ENCODE peak calls at places on chromosome 7, in five cellular contexts. B is AG09319, O is GM10248, M is fibroblast of lung, L is chondrocyte. X is an unnamed sample.

GRCh38 chr7:525740-526139 is 6.1 kb upstream of the PDGFA start:
- DNase-seq in M (no peak), L (no peak), B (no peak), O (no peak), X (no peak)

GRCh38 chr7:148700693-148701092 is 2.0 kb downstream of the CUL1 start:
- DNase-seq in B (no peak), M (peak), L (no peak), O (no peak), X (no peak)

GRCh38 chr7:146655928-146656797 is 539.6 kb downstream of the CNTNAP2 start:
- DNase-seq in O (no peak), M (peak), L (no peak), B (no peak), X (no peak)

GRCh38 chr7:157976406-157976805 is 611.2 kb downstream of the PTPRN2 start:
- DNase-seq in L (no peak), O (no peak), B (no peak), M (no peak), X (peak)

GRCh38 chr7:74379938-74380337 is 73.8 kb upstream of the GTF2IRD1 start:
- DNase-seq in L (no peak), M (no peak), O (no peak), B (no peak), X (no peak)

GRCh38 chr7:108083980-108084379 is 46.2 kb downstream of the LAMB4 start:
- DNase-seq in M (no peak), B (no peak), L (no peak), O (no peak), X (no peak)

GRCh38 chr7:10767771-10768170 is 205.9 kb upstream of the PHF14 start:
- DNase-seq in B (no peak), L (no peak), O (no peak), M (no peak), X (no peak)

GRCh38 chr7:9250876-9251275 is 817.5 kb downstream of the NXPH1 start:
- DNase-seq in M (no peak), O (no peak), L (no peak), B (no peak), X (peak)

GRCh38 chr7:157009170-157009777 is 1.2 kb downstream of the MNX1 start:
- DNase-seq in B (no peak), O (no peak), M (no peak), L (peak), X (peak)

GRCh38 chr7:51186531-51186930 is 130.1 kb downstream of the COBL start:
- DNase-seq in O (no peak), B (no peak), M (peak), L (no peak), X (peak)

GRCh38 chr7:33719059-33719581 is 186.2 kb upstream of the BMPER start:
- DNase-seq in M (peak), L (no peak), B (no peak), O (no peak), X (no peak)

DNA sequence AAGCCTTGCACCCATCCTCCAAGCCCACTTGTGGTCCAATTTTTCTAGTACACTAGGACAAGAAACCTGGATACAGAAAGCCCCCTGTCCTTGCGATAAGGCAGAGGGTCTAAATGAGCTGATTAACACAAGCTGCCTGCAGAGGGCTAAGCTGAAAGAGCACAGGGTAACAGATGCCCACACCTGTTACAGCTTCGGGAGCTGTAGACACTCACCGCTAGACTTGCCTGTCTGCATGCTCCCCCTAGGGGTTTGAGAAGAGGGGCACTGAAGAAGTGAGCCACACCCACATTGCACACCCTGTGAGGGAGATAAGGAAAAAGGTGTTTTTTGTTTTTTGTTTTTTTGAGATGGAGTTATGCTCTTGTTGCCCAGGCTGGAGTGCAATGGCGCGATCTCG is 386.5 kb upstream of the AUTS2 start:
- DNase-seq in M (no peak), L (no peak), B (no peak), O (no peak), X (no peak)
- TF ChIP-seq CTCF in M (no peak), L (peak), B (no peak), O (no peak), X (no peak)

GRCh38 chr7:66015440-66016130 is 33.6 kb upstream of the GUSB start:
- DNase-seq in L (no peak), O (no peak), M (no peak), B (no peak), X (no peak)
- TF ChIP-seq CTCF in L (no peak), O (no peak), M (no peak), B (no peak), X (no peak)

GRCh38 chr7:110337646-110338045 is 753.3 kb upstream of the LRRN3 start:
- DNase-seq in O (no peak), M (no peak), B (no peak), L (no peak), X (no peak)
- TF ChIP-seq CTCF in O (no peak), M (no peak), B (no peak), L (no peak), X (no peak)

GRCh38 chr7:22726849-22727792 is at the start of gene IL6:
- DNase-seq in B (peak), L (peak), M (peak), O (peak), X (peak)
- TF ChIP-seq CTCF in B (no peak), L (no peak), M (no peak), O (no peak), X (no peak)

GRCh38 chr7:29561271-29561670 is 2.4 kb upstream of the PRR15 start:
- DNase-seq in B (no peak), L (no peak), M (no peak), O (no peak), X (no peak)
- TF ChIP-seq CTCF in B (no peak), L (no peak), M (no peak), O (no peak), X (no peak)

DNA sequence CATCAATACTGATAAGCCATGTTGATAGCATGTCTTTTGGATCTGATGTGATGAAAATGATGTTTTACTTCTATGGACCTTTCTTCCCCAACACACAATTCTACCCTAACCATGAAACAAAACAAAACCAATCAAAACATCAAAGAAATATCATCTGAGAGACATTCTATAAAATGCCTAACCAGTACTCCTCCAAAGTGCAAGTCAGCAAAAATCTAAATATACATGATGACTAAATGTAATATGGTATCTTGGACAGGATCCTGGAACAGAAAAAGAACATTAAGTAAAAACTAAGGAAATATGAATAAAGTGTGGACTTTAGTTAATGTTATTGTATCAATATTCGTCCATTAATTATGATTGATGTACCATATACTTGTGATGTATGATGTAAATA is 625.1 kb downstream of the MAGI2 start:
- DNase-seq in B (no peak), M (peak), O (no peak), L (no peak), X (no peak)
- TF ChIP-seq CTCF in B (no peak), M (no peak), O (no peak), L (no peak), X (no peak)

GRCh38 chr7:25662881-25663588 is 434.7 kb upstream of the NPVF start:
- DNase-seq in L (no peak), B (no peak), O (no peak), M (no peak), X (no peak)
- TF ChIP-seq CTCF in L (no peak), B (no peak), O (no peak), M (no peak), X (no peak)

X was measured in spleen.